ENCODE peak calls at places on chromosomes 16 and 17, in eight cellular contexts. H, E, R, Y, T, N, P and M are unnamed samples.
A peak's percentile ranks its signal among the peaks of the same experiment; 100 is the strongest.

GRCh38 chr17:78873519-78874340 is 29.3 kb downstream of the CEP295NL start:
- DNase-seq in N (no peak), H (peak; percentile 33), E (no peak), R (no peak), Y (no peak), T (no peak), P (no peak), M (peak; percentile 52)

GRCh38 chr16:78925071-78925714 is 675.3 kb downstream of the MAF start:
- DNase-seq in N (peak; percentile 23), Y (no peak), T (no peak), P (peak; percentile 24), R (no peak), H (peak; percentile 28), E (peak; percentile 61), M (peak; percentile 45)

GRCh38 chr17:78325076-78325712 is 34.7 kb downstream of the SOCS3 start:
- DNase-seq in N (peak; percentile 72), T (peak; percentile 89), H (peak; percentile 34), R (no peak), E (no peak), P (no peak), Y (peak; percentile 83), M (peak; percentile 61)

GRCh38 chr17:80919331-80920284 is 72.0 kb upstream of the CHMP6 start:
- DNase-seq in E (no peak), Y (peak; percentile 56), N (no peak), H (no peak), T (peak; percentile 76), P (no peak), R (no peak), M (peak; percentile 57)

GRCh38 chr17:47665655-47666054 is 15.9 kb downstream of the KPNB1 start:
- DNase-seq in T (no peak), R (no peak), P (no peak), E (no peak), N (no peak), H (no peak), Y (no peak), M (no peak)

GRCh38 chr17:82212331-82213250 is at the start of gene CCDC57:
- DNase-seq in N (peak; percentile 85), R (no peak), H (peak; percentile 92), T (peak; percentile 91), P (peak; percentile 61), Y (peak; percentile 92), E (peak; percentile 89), M (peak; percentile 78)

GRCh38 chr16:20327444-20328041 is at the start of gene GP2:
- DNase-seq in P (peak; percentile 45), Y (no peak), R (no peak), H (peak; percentile 36), T (no peak), E (no peak), N (no peak), M (no peak)

GRCh38 chr17:77185137-77185536 is 44.4 kb downstream of the SEC14L1 start:
- DNase-seq in H (peak; percentile 29), T (no peak), E (no peak), P (no peak), R (no peak), N (no peak), Y (no peak), M (no peak)

GRCh38 chr17:64259922-64260321 is 3.1 kb downstream of the TEX2 start:
- DNase-seq in H (no peak), R (no peak), P (no peak), E (no peak), N (no peak), T (no peak), Y (no peak), M (no peak)

GRCh38 chr16:4667203-4667983 is 26.0 kb upstream of the NUDT16L1 start:
- DNase-seq in N (no peak), T (no peak), H (no peak), P (no peak), R (no peak), Y (no peak), E (no peak), M (no peak)

GRCh38 chr17:59914274-59914854 is 21.4 kb downstream of the RPS6KB1 start:
- DNase-seq in Y (no peak), R (no peak), P (peak; percentile 51), H (peak; percentile 52), N (no peak), T (no peak), E (no peak), M (no peak)

GRCh38 chr17:33438578-33438977 is 145.5 kb upstream of the ASIC2 start:
- DNase-seq in R (no peak), Y (no peak), N (no peak), T (no peak), P (no peak), E (no peak), H (no peak), M (no peak)

GRCh38 chr16:27759947-27760844 is 210.3 kb downstream of the KATNIP start:
- DNase-seq in P (no peak), N (no peak), T (no peak), Y (no peak), R (no peak), E (peak; percentile 54), H (no peak), M (no peak)

GRCh38 chr16:57892041-57892440 is 78.9 kb downstream of the CNGB1 start:
- DNase-seq in H (no peak), N (no peak), T (no peak), Y (no peak), R (no peak), E (no peak), P (peak; percentile 72), M (no peak)

GRCh38 chr16:85384831-85385462 is 228.2 kb upstream of the GSE1 start:
- DNase-seq in Y (peak; percentile 29), H (no peak), N (peak; percentile 7), E (peak; percentile 46), P (no peak), T (peak; percentile 62), R (no peak), M (peak; percentile 31)

GRCh38 chr17:4362141-4362540 is 4.3 kb downstream of the UBE2G1 start:
- DNase-seq in Y (no peak), T (peak; percentile 4), R (no peak), N (no peak), H (no peak), P (no peak), E (no peak), M (no peak)

GRCh38 chr17:80678621-80679020 is 134.0 kb downstream of the RPTOR start:
- DNase-seq in T (no peak), Y (no peak), N (no peak), H (peak; percentile 55), R (peak; percentile 11), P (no peak), E (no peak), M (no peak)

GRCh38 chr17:3826191-3826590 is 19.9 kb downstream of the NCBP3 start:
- DNase-seq in T (no peak), R (no peak), Y (no peak), E (no peak), P (no peak), H (no peak), N (no peak), M (no peak)

GRCh38 chr16:54945063-54945462 is 14.4 kb downstream of the IRX5 start:
- DNase-seq in P (no peak), H (no peak), Y (no peak), N (no peak), E (no peak), T (no peak), R (no peak), M (no peak)

GRCh38 chr17:33509331-33509730 is 216.2 kb upstream of the ASIC2 start:
- DNase-seq in H (no peak), E (no peak), Y (no peak), N (no peak), P (no peak), R (no peak), T (no peak), M (no peak)

GRCh38 chr17:44002141-44002848 is 2.1 kb upstream of the NAGS start:
- DNase-seq in H (no peak), P (peak; percentile 80), T (no peak), E (no peak), N (no peak), R (no peak), Y (no peak), M (no peak)

DNA sequence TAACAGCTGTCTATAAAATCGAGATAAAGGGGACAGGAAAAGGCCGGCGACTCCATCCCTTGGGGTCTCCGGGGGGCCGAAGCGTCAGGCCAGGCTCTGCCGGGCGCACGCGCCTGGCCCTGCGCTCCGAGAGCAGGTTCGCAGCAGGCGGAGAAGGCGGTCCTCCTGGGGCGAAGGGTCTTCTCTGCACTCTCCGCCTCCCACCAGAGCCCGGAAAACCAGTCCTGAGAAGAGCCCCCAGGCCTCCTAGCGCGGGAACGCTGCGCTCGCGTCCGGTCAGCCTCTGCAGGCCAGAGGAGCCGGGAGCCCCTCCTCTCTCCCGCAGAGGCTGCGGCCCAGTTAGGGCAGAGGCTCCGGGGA is 5.1 kb downstream of the FOXF1 start:
- DNase-seq in N (no peak), P (no peak), H (peak; percentile 80), R (no peak), E (no peak), T (peak; percentile 75), Y (peak; percentile 37), M (no peak)
- H3K27me3 ChIP-seq in N (peaks cover 85% of the 10 kb centered on the region), P (peaks cover 88% of the 10 kb centered on the region), H (peaks cover 100% of the 10 kb centered on the region), R (peaks cover 87% of the 10 kb centered on the region), E (peaks cover 75% of the 10 kb centered on the region), T (peaks cover 3% of the 10 kb centered on the region), Y (peaks cover 96% of the 10 kb centered on the region), M (peaks cover 12% of the 10 kb centered on the region)

GRCh38 chr16:73068546-73069401 is 20.8 kb upstream of the ZFHX3 start:
- DNase-seq in P (peak; percentile 63), H (peak; percentile 9), Y (peak; percentile 79), N (peak; percentile 57), E (peak; percentile 90), T (peak; percentile 93), R (no peak), M (no peak)

GRCh38 chr16:73067671-73068545 is 20.0 kb upstream of the ZFHX3 start:
- DNase-seq in E (no peak), R (no peak), N (no peak), P (no peak), T (peak; percentile 58), H (no peak), Y (no peak), M (no peak)

GRCh38 chr16:73074399-73074798 is 26.5 kb upstream of the ZFHX3 start:
- DNase-seq in P (no peak), Y (no peak), E (no peak), N (no peak), T (no peak), R (no peak), H (no peak), M (no peak)

GRCh38 chr16:73069581-73070262 is 21.8 kb upstream of the ZFHX3 start:
- DNase-seq in H (no peak), R (no peak), E (no peak), P (no peak), T (peak; percentile 40), Y (no peak), N (no peak), M (no peak)

GRCh38 chr16:73071131-73071940 is 23.4 kb upstream of the ZFHX3 start:
- DNase-seq in R (no peak), T (peak; percentile 87), E (peak; percentile 59), H (peak; percentile 73), Y (peak; percentile 70), P (peak; percentile 61), N (peak; percentile 49), M (peak; percentile 56)
- H3K27ac ChIP-seq in R (no peak overlapping the region), T (peak overlapping the region; percentile 90), E (peak overlapping the region; percentile 20), H (no peak overlapping the region), Y (peak overlapping the region; percentile 55), P (peak overlapping the region; percentile 48), N (peak overlapping the region; percentile 88), M (no peak overlapping the region)

GRCh38 chr17:6800422-6801027 is 24.5 kb downstream of the FBXO39 start:
- DNase-seq in T (no peak), E (no peak), P (no peak), H (peak; percentile 52), Y (no peak), R (no peak), N (no peak), M (no peak)
- TF ChIP-seq CTCF in T (no peak), E (peak; percentile 52), P (no peak), H (peak; percentile 58), Y (no peak), R (peak; percentile 39), N (no peak), M (no peak)

GRCh38 chr17:74641224-74641948 is 17.8 kb upstream of the CD300E start:
- DNase-seq in H (no peak), T (no peak), P (no peak), E (no peak), R (no peak), N (no peak), Y (no peak), M (no peak)
- H3K27me3 ChIP-seq in H (peaks cover 6% of the 10 kb centered on the region), T (no peaks in the 10 kb centered on the region), P (peaks cover 65% of the 10 kb centered on the region), E (peaks cover 20% of the 10 kb centered on the region), R (peaks cover 19% of the 10 kb centered on the region), N (peaks cover 38% of the 10 kb centered on the region), Y (peaks cover 3% of the 10 kb centered on the region), M (no peaks in the 10 kb centered on the region)